ENCODE peak calls at places on chromosomes 3 and 15, in six cellular contexts. P, A, C, W, J and B are unnamed samples. For H3K4me1, the result is how much of the 10 kb centered on the place peaks cover.

GRCh38 chr3:75042941-75043340 is 428.5 kb upstream of the CNTN3 start:
- DNase-seq in C (no peak), W (no peak), A (no peak), J (no peak), P (peak), B (peak)

GRCh38 chr3:47370887-47371697 is 9.7 kb upstream of the PTPN23 start:
- DNase-seq in C (no peak), W (no peak), P (peak), A (no peak), J (peak), B (peak)

GRCh38 chr15:39096608-39097007 is 484.3 kb upstream of the THBS1 start:
- DNase-seq in J (no peak), C (no peak), W (no peak), P (no peak), A (no peak), B (no peak)

GRCh38 chr3:107753494-107753893 is 230.7 kb downstream of the BBX start:
- DNase-seq in A (peak), P (peak), W (peak), C (peak), J (peak), B (peak)

GRCh38 chr3:8869613-8870012 is 93.7 kb downstream of the RAD18 start:
- DNase-seq in J (no peak), P (no peak), C (peak), W (peak), A (no peak), B (no peak)

GRCh38 chr3:12948891-12949711 is 107.7 kb upstream of the RPL32 start:
- DNase-seq in A (no peak), C (no peak), J (no peak), W (peak), P (no peak), B (no peak)

GRCh38 chr15:41561777-41562145 is 2.7 kb downstream of the TYRO3 start:
- DNase-seq in A (no peak), W (peak), C (no peak), J (no peak), P (peak), B (peak)

GRCh38 chr3:132803889-132804288 is 81.7 kb upstream of the NPHP3 start:
- DNase-seq in C (no peak), P (peak), A (no peak), J (no peak), W (no peak), B (peak)

GRCh38 chr15:68550498-68551295 is 28.1 kb upstream of the CORO2B start:
- DNase-seq in J (peak), P (peak), A (peak), W (peak), C (peak), B (peak)

GRCh38 chr3:186821429-186822367 is 15.4 kb upstream of the RFC4 start:
- DNase-seq in A (no peak), J (peak), P (no peak), W (peak), C (peak), B (peak)

GRCh38 chr3:179760944-179761343 is 108.1 kb downstream of the USP13 start:
- DNase-seq in J (no peak), W (peak), P (no peak), A (no peak), C (no peak), B (no peak)

GRCh38 chr15:65829150-65829764 is 37.2 kb upstream of the DENND4A start:
- DNase-seq in C (no peak), P (no peak), W (peak), A (no peak), J (no peak), B (peak)

GRCh38 chr3:55875137-55875536 is 388.0 kb upstream of the WNT5A start:
- DNase-seq in C (no peak), P (no peak), W (peak), A (no peak), J (no peak), B (no peak)

DNA sequence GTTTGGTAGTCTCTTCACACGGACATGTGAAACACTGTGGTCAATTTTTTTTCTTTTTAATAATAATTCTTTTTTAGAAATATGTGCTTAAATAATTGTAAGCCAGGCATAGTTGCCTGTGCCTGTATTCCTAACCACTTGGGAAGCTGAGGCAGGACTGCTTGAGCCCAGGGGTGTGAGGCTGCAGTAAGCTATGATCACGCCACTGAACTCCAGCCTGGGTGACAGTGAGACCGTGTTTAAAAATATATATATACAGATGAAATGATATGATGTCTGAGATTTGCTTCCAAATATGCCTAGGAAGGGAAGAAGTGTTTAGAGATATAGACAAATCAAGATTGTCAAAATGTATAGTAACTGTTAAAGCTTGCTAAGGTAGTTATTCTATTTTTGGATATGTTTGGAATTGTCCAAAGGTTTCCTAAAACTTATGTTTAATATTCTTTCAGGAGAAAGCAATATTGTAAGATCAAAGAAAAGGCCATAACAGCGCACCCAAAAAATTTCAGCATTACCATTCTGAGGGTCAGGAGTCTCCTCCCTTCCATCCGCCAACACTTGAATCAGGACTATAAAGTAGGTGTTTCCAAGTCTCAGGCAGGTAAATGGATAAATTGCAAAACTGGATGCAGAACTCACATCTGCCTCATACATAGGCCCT is 563 bp upstream of the SELENOT start:
- DNase-seq in J (no peak), W (no peak), P (no peak), C (no peak), A (peak), B (no peak)
- H3K4me1 ChIP-seq in J (under half), W (under half), P (under half), C (under half), A (half or more), B (under half)

GRCh38 chr3:26719148-26719547 is 96.6 kb downstream of the LRRC3B start:
- DNase-seq in P (no peak), W (no peak), J (no peak), C (no peak), A (no peak), B (no peak)
- TF ChIP-seq CTCF in P (no peak), W (no peak), J (no peak), C (no peak), A (no peak), B (no peak)

DNA sequence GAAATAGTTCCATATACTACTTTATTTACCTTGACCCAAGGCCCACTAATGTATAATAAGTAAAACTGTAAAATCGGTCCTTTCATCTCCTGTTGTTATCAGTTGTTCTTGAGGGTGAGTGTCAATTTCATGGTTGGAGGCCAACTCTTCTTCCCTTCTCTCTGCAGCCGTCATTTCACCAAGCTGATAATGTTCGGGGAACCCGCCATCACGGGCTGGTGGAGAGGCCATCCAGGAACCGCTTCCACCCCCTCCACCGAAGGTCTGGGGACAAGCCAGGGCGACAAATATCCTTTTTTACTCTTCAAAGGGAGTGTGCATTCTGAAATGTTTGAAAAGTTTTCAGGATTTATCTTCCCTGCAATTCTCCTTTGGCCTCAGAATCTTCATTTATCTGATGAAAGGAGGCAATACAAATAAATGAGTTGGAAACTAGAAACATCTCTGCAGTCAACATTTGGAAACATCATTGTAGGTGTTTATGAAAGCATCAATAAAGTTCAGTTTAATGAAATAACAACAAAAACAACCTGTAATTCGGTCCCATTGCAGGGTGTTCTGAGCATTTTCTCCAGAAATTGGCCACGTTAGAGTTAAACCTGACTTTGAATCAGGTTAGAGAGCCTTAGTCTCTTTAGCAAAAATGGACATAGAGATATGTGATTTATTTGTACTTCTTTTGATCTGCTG is 63.9 kb downstream of the CRTC3 start:
- DNase-seq in A (no peak), C (no peak), P (no peak), W (no peak), J (no peak), B (no peak)
- H3K4me1 ChIP-seq in A (under half), C (under half), P (under half), W (under half), J (under half), B (under half)

GRCh38 chr3:128436214-128436613 is 30.5 kb downstream of the DNAJB8 start:
- DNase-seq in C (no peak), W (no peak), P (no peak), A (no peak), J (no peak), B (no peak)

GRCh38 chr3:128435561-128435960 is 31.1 kb downstream of the DNAJB8 start:
- DNase-seq in J (no peak), A (no peak), P (no peak), C (no peak), W (no peak), B (no peak)

GRCh38 chr3:128439226-128439625 is 27.5 kb downstream of the DNAJB8 start:
- DNase-seq in C (no peak), P (no peak), J (no peak), A (no peak), W (peak), B (no peak)

GRCh38 chr3:128442070-128442469 is 24.6 kb downstream of the DNAJB8 start:
- DNase-seq in P (no peak), J (no peak), W (no peak), A (no peak), C (no peak), B (no peak)

DNA sequence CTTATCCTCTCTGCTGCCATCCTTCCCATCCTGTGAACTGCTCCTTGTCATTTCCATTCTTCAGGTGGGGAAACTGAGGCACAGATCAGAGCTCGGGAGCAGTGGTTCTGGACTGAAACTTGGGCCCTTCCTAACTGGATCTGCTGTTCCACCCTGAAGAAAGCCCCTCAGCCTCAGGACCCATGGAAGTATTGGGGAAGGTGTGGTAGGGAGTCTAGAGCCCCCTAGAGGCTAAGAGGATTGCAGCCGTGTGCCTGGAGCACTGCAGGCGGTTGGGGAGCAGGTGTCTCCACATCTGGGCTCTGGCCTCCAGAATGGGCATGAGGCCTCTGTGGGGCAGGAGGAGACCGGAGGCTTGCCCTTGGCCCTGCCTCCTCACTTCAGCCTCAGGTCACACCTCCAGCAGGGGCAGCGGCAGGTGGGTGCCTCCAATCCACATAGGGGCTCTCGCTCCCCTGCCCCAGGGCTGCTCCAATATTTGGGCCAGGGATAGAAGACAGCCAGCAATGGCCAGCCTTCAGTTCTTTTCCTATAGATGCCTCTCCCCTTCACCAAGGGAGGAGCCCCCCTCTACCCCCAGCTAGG is 28.1 kb downstream of the DNAJB8 start:
- DNase-seq in W (no peak), P (peak), A (no peak), C (no peak), J (peak), B (peak)
- TF ChIP-seq CTCF in W (peak), P (peak), A (peak), C (peak), J (peak), B (peak)

GRCh38 chr15:100727291-100727851 is 125.0 kb downstream of the ASB7 start:
- DNase-seq in P (peak), C (no peak), W (no peak), A (peak), J (no peak), B (no peak)
- H3K4me1 ChIP-seq in P (under half), C (half or more), W (under half), A (under half), J (under half), B (under half)

DNA sequence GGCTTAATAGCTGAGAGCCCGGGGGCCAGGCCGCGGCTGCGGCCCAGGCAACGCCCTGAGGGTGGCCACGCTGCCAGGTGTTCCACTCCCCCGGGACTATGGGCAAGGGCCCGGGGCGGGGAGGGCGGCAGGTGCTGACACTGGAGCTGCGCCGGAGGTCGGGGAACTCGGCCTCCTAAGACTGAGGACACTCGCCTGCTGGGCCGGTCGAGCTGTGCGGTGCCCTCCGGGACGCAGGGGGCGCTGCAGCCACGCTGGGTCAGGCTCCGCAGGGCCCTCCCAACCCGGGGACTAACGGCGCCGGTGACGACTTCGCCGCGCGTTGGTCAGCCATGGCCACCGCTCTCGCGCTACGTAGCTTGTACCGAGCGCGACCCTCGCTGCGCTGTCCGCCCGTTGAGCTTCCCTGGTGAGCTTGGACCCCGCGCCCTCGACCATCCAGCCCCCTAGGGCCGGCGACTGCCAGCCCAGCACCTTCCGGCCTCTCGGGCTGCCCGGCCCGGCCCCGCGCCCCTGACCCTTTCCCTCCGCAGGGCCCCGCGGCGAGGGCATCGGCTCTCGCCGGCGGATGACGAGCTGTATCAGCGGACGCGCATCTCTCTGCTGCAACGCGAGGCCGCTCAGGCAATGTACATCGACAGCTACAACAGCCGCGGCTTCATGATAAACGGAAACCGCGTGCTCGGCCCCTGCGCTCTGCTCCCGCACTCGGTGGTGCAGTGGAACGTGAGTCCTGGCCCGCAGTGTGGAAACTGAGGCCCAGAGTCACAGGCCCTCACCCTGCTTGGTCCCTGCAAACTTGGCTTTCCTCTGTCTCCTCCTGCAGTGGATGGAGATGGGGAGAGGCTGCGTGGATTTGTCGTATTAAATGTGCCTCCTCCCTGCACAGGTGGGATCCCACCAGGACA is at the start of gene NDUFAF3:
- DNase-seq in J (peak), W (peak), A (peak), C (no peak), P (peak), B (peak)
- TF ChIP-seq CTCF in J (peak), W (peak), A (peak), C (peak), P (peak), B (peak)